ENCODE peak calls at places on chromosomes 11 and 22, in six cellular contexts. O is stomach, Q is endothelial cell of umbilical vein, E is ovary, G is K562, A is psoas muscle. I is an unnamed sample. For H3K27me3, the result is how much of the 10 kb centered on the place peaks cover.

GRCh38 chr11:61893981-61894380 is 2.6 kb upstream of the FADS3 start:
- DNase-seq in E (no peak), G (no peak), A (no peak), O (no peak), Q (peak), I (no peak)

GRCh38 chr11:65440831-65441499 is 18.4 kb downstream of the NEAT1 start:
- DNase-seq in O (no peak), Q (peak), G (peak), A (no peak), E (peak), I (no peak)

GRCh38 chr11:7473702-7474101 is 11.6 kb upstream of the OLFML1 start:
- DNase-seq in G (no peak), E (no peak), Q (no peak), A (no peak), O (no peak), I (no peak)

GRCh38 chr22:44587004-44587793 is 89.2 kb upstream of the RTL6 start:
- DNase-seq in G (no peak), E (no peak), Q (no peak), A (no peak), O (no peak), I (no peak)

GRCh38 chr11:65786008-65786785 is 666 bp upstream of the OVOL1 start:
- DNase-seq in G (no peak), A (no peak), O (peak), E (no peak), Q (no peak), I (no peak)

GRCh38 chr11:109423114-109423859 is 1.3 kb downstream of the C11orf87 start:
- DNase-seq in G (no peak), Q (peak), E (no peak), A (no peak), O (no peak), I (peak)

GRCh38 chr11:46574656-46575055 is 19.2 kb downstream of the AMBRA1 start:
- DNase-seq in Q (no peak), G (no peak), E (no peak), O (no peak), A (no peak), I (no peak)

GRCh38 chr11:119571311-119571710 is 148.3 kb upstream of the THY1 start:
- DNase-seq in Q (no peak), G (no peak), E (no peak), O (no peak), A (no peak), I (no peak)

GRCh38 chr11:116601734-116602636 is 170.8 kb downstream of the BUD13 start:
- DNase-seq in Q (peak), E (no peak), O (no peak), G (peak), A (no peak), I (no peak)

GRCh38 chr11:44464741-44465140 is 100.7 kb upstream of the CD82 start:
- DNase-seq in Q (no peak), E (no peak), G (peak), O (no peak), A (no peak), I (no peak)

GRCh38 chr11:106091480-106092123 is 14.1 kb downstream of the AASDHPPT start:
- DNase-seq in A (no peak), G (no peak), O (no peak), E (no peak), Q (peak), I (no peak)

GRCh38 chr11:36360318-36360717 is 64.2 kb downstream of the PRR5L start:
- DNase-seq in E (no peak), G (no peak), O (no peak), Q (no peak), A (no peak), I (no peak)

GRCh38 chr11:36362902-36363301 is 66.8 kb downstream of the PRR5L start:
- DNase-seq in G (no peak), E (no peak), Q (no peak), O (no peak), A (no peak), I (no peak)

GRCh38 chr11:36360833-36361232 is 64.7 kb downstream of the PRR5L start:
- DNase-seq in Q (no peak), G (no peak), A (no peak), O (no peak), E (no peak), I (no peak)

GRCh38 chr11:36361901-36362391 is 65.9 kb downstream of the PRR5L start:
- DNase-seq in E (no peak), A (no peak), Q (no peak), O (no peak), G (no peak), I (peak)

GRCh38 chr11:36361472-36361871 is 65.4 kb downstream of the PRR5L start:
- DNase-seq in E (no peak), Q (no peak), O (no peak), A (no peak), G (no peak), I (no peak)
- H3K4me3 ChIP-seq in E (no peak), Q (no peak), O (peak), A (no peak), G (no peak), I (no peak)

GRCh38 chr11:67073908-67074307 is 17.3 kb downstream of the RHOD start:
- DNase-seq in G (no peak), A (no peak), E (no peak), Q (no peak), O (no peak), I (no peak)
- H3K27ac ChIP-seq in G (no peak), A (no peak), E (no peak), Q (no peak), O (no peak), I (no peak)

DNA sequence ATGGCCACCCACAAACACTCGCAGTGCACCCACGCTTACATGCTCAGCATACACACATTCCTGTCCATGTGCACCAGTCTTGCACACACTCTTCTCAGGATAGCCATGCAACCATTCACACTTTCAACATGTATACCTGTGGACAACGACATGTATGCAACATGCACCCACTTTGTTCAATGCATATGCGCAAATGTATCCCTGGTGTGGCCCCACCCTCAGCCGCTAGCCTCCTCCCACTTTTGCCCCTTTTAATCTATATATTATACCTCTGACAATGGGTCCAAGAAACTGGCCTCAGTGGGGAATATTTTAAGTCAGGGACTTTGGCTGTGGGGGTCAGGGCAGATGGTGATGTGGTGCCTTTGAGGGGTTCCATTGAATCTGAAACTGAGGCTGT is 963 bp downstream of the INSC start:
- DNase-seq in A (no peak), O (no peak), E (no peak), Q (no peak), G (no peak), I (no peak)
- H3K27me3 ChIP-seq in A (under half), O (under half), E (under half), Q (under half), G (under half), I (under half)

GRCh38 chr11:74730601-74731260 is 495 bp downstream of the CHRDL2 start:
- DNase-seq in Q (no peak), E (no peak), A (no peak), O (no peak), G (no peak), I (no peak)

GRCh38 chr11:74736031-74736430 is 4.8 kb upstream of the CHRDL2 start:
- DNase-seq in A (no peak), O (no peak), G (no peak), E (no peak), Q (no peak), I (no peak)

GRCh38 chr11:74729397-74729796 is 1.8 kb downstream of the CHRDL2 start:
- DNase-seq in Q (no peak), E (no peak), O (no peak), G (no peak), A (no peak), I (no peak)

GRCh38 chr11:74735566-74735965 is 4.3 kb upstream of the CHRDL2 start:
- DNase-seq in A (no peak), Q (no peak), E (no peak), O (no peak), G (no peak), I (no peak)

DNA sequence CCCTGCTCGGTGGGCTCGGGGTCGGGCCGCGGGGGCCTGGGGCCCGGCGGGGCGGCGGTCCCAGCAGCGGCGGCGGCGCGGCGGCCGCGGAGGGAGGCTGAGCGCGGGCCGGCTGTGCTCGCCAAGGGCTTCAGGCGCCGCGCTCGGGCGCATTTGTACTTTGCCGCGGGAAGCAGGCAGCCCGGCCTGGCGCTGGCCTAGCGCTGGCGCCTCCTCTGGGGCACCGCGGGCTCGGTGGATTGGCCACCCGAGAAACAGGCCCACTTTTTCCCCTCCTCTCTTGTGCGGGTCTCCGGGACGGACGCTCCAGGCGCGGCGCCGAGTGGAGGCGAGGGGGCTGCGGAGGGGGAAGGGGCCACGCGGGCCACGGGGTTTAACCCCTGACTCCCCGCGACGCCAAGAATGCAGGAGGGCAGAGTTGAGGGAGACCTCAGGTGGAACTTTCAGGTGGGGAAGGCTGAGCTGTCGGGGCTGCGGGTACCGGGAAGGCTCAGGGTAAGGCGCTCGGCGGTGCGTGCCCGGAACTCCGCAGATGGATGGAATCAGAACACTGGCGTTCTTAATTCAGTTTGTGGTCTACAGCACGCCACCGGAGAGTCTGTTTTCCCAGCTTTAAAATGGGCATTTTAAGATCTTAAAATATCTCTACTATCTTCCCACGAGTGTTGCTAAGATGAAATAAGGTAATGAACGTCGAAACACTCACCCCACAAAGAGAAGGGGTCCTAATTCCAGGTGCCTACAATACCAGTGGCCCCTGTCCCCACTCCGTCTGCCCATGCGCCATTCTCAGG is at the start of gene CHRDL2:
- DNase-seq in A (peak), G (no peak), E (no peak), O (no peak), Q (no peak), I (peak)
- H3K4me3 ChIP-seq in A (peak), G (no peak), E (peak), O (peak), Q (peak), I (peak)

GRCh38 chr11:78349614-78350013 is 68.0 kb downstream of the GAB2 start:
- DNase-seq in Q (no peak), G (no peak), A (no peak), O (no peak), E (no peak), I (no peak)
- H3K27ac ChIP-seq in Q (no peak), G (peak), A (peak), O (peak), E (no peak), I (peak)

DNA sequence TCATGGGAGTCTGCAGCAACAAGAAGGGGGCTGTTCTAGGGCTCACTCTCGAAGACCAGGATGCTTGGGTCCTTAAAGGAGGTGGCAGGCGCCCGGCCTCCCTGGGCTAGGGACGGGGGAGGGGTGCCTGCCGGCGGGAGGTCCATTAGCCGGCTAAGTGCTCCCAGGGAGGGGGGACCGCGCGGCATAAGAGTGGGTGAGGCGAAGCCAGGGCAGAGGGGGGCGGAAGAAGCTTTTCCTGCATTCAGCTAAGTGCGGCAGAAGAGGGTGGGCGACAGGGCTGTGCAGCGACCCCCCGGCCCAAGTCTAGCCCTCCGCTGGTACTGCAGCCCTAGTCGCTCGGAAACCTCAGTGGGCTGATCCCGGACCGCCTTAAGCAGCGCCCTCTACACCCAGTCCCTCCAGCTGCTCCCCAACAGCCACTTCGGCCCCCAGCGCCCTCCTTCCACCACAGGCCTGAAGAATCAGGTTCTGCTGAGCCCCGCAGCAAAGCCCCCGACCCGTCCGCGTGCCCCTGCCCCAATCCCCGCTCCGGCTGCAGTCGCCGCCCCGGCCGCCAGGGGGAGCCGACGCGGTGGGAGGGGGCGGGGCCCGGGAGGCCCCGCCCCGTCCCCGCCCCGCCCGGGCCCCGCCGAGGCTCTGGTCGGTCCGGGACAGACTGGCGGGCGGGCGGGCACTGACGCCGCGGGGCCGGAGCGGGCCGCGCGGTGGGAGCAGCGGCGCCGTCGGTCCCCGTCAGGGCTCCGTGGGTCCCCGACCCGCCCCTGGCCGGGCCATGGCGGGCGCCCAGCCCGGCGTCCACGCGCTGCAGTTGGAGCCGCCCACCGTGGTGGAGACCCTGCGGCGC is at the start of gene PLCB3:
- DNase-seq in G (peak), A (peak), Q (peak), E (peak), O (peak), I (peak)
- H3K27me3 ChIP-seq in G (under half), A (under half), Q (under half), E (under half), O (under half), I (under half)

DNA sequence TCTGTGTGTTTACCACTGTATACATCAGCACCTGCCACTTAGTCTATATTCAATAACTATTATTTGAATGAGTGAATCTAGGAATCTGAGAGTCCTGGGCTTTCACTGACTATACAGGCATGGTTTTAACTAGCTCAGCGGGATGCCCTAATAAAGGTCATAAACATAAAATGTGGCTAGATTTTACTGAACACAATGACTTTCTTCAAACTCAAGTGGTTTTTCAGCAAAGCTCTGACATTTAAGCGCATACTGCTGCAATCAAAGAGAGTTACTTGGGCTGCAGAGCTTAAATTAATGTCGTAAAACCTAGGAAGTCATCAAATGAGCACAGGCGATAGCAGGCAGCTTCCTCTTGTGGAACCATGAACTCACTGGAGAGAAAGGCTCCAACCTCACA is 6.8 kb downstream of the CSNK2A3 start:
- DNase-seq in Q (no peak), E (no peak), A (no peak), O (no peak), G (no peak), I (no peak)
- H3K4me3 ChIP-seq in Q (no peak), E (no peak), A (no peak), O (no peak), G (no peak), I (no peak)